ENCODE peak calls at places on chromosomes 3 and 15, in seven cellular contexts. H is body of pancreas, L is fibroblast of lung, A is IMR-90, W is endodermal cell, V is gastrocnemius medialis, E is spleen. N is an unnamed sample. For H3K4me1, the result is how much of the 10 kb centered on the place peaks cover.

GRCh38 chr3:43478380-43478779 is 143.4 kb downstream of the ANO10 start:
- DNase-seq in H (no peak), L (peak), A (no peak), W (no peak), V (no peak), E (no peak), N (no peak)

GRCh38 chr3:46952813-46953212 is 23.7 kb downstream of the CCDC12 start:
- DNase-seq in H (no peak), L (no peak), A (no peak), W (no peak), V (no peak), E (peak), N (no peak)

GRCh38 chr3:9302425-9303181 is 53.2 kb upstream of the SRGAP3 start:
- DNase-seq in H (peak), L (peak), A (peak), W (peak), V (peak), E (peak), N (peak)

GRCh38 chr15:69807752-69808151 is 290.0 kb downstream of the TLE3 start:
- DNase-seq in H (peak), L (peak), A (peak), W (no peak), V (peak), E (peak), N (no peak)

GRCh38 chr15:25693321-25694237 is 169.5 kb downstream of the ATP10A start:
- DNase-seq in H (no peak), L (peak), A (peak), W (peak), V (no peak), E (peak), N (no peak)

GRCh38 chr15:25852696-25853524 is 10.2 kb downstream of the ATP10A start:
- DNase-seq in H (no peak), L (no peak), A (no peak), W (no peak), V (no peak), E (no peak), N (no peak)

GRCh38 chr15:23385886-23386430 is 31.4 kb downstream of the GOLGA8S start:
- DNase-seq in H (no peak), L (no peak), A (no peak), W (no peak), V (no peak), E (no peak), N (peak)

GRCh38 chr3:169894110-169894509 is 17.3 kb upstream of the SAMD7 start:
- DNase-seq in H (no peak), L (no peak), A (no peak), W (no peak), V (no peak), E (no peak), N (no peak)

GRCh38 chr15:66069751-66070150 is 183.8 kb downstream of the MEGF11 start:
- DNase-seq in H (no peak), L (no peak), A (no peak), W (peak), V (no peak), E (no peak), N (no peak)

GRCh38 chr3:36380171-36381031 is at the start of gene STAC:
- DNase-seq in H (no peak), L (no peak), A (no peak), W (peak), V (no peak), E (peak), N (no peak)

GRCh38 chr3:186381424-186382216 is 19.6 kb upstream of the DGKG start:
- DNase-seq in H (no peak), L (no peak), A (no peak), W (no peak), V (no peak), E (no peak), N (no peak)

GRCh38 chr3:104273046-104273649 is 1093.6 kb upstream of the ALCAM start:
- DNase-seq in H (no peak), L (peak), A (peak), W (no peak), V (no peak), E (no peak), N (no peak)

GRCh38 chr15:99537344-99537743 is 28.4 kb upstream of the MEF2A start:
- DNase-seq in H (peak), L (no peak), A (peak), W (no peak), V (no peak), E (no peak), N (no peak)

GRCh38 chr3:24548278-24548677 is 53.6 kb upstream of the THRB start:
- DNase-seq in H (no peak), L (peak), A (no peak), W (no peak), V (no peak), E (no peak), N (no peak)

GRCh38 chr15:74378853-74379252 is 11.4 kb upstream of the CYP11A1 start:
- DNase-seq in H (no peak), L (no peak), A (peak), W (no peak), V (no peak), E (no peak), N (no peak)

GRCh38 chr15:52709172-52709979 is 30.2 kb upstream of the ATOSA start:
- DNase-seq in H (peak), L (no peak), A (no peak), W (peak), V (no peak), E (peak), N (no peak)

GRCh38 chr15:43799209-43799944 is 643 bp downstream of the SERINC4 start:
- DNase-seq in H (no peak), L (no peak), A (no peak), W (peak), V (no peak), E (no peak), N (no peak)

GRCh38 chr3:188978772-188979171 is 193.0 kb upstream of the TPRG1 start:
- DNase-seq in H (peak), L (peak), A (peak), W (no peak), V (peak), E (no peak), N (no peak)

GRCh38 chr3:134545818-134546217 is 60.0 kb downstream of the CEP63 start:
- DNase-seq in H (no peak), L (no peak), A (no peak), W (no peak), V (no peak), E (no peak), N (no peak)
- H3K4me3 ChIP-seq in H (no peak), L (no peak), A (no peak), W (no peak), V (no peak), E (no peak), N (no peak)

DNA sequence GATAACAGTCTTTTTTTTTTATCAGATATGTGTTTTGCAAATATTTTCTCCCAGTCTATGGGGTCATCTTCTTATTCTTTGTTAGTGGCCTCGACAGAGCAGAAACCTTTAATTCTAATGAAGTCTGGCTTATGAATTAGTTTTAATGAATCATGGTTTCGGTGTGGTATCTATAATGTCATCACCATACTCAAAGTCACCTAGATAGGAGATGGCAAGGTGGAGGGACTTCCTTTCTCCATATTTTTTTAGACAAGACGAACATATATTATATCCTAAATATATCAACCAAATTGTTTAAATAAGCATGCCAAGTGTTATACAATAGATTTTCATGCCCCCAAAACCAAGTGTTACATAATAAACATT is 60.4 kb downstream of the CD200 start:
- DNase-seq in H (no peak), L (no peak), A (no peak), W (no peak), V (no peak), E (no peak), N (no peak)
- H3K4me1 ChIP-seq in H (under half), L (under half), A (under half), W (under half), V (under half), E (under half), N (under half)

DNA sequence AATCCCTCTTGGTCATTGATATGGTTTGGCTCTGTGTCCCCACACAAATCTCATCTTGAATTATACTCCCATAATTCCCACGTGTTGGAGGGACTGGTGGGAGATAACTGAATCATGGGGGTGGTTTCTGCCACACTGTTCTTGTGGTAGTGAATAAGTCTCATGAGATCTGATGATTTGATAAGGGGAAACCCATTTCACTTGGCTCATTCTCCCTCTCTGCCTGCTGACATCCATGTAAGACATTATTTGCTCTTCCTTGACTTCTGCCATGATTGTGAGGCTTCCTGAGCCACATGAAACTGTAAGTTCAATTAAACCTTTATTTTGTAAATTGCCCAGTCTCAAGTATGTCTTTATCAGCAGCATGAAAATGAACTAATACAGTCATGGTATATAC is 106.9 kb upstream of the UBP1 start:
- DNase-seq in H (no peak), L (no peak), A (no peak), W (no peak), V (no peak), E (no peak), N (no peak)
- TF ChIP-seq CTCF in H (no peak), L (no peak), A (no peak), W (no peak), V (no peak), E (no peak), N (no peak)

GRCh38 chr3:184486614-184487013 is 75.0 kb upstream of the EPHB3 start:
- DNase-seq in H (no peak), L (no peak), A (no peak), W (no peak), V (no peak), E (no peak), N (no peak)
- H3K4me3 ChIP-seq in H (no peak), L (no peak), A (no peak), W (no peak), V (no peak), E (no peak), N (no peak)

GRCh38 chr3:101935081-101935480 is 85.8 kb downstream of the NFKBIZ start:
- DNase-seq in H (no peak), L (no peak), A (no peak), W (no peak), V (no peak), E (no peak), N (no peak)

GRCh38 chr3:101938262-101938847 is 89.0 kb downstream of the NFKBIZ start:
- DNase-seq in H (no peak), L (no peak), A (no peak), W (no peak), V (no peak), E (no peak), N (no peak)

GRCh38 chr3:101936419-101937331 is 87.4 kb downstream of the NFKBIZ start:
- DNase-seq in H (no peak), L (peak), A (peak), W (no peak), V (no peak), E (no peak), N (no peak)

GRCh38 chr3:101928890-101929289 is 79.6 kb downstream of the NFKBIZ start:
- DNase-seq in H (no peak), L (peak), A (peak), W (no peak), V (no peak), E (no peak), N (no peak)

GRCh38 chr3:101932326-101933108 is 83.2 kb downstream of the NFKBIZ start:
- DNase-seq in H (no peak), L (no peak), A (no peak), W (no peak), V (no peak), E (no peak), N (no peak)
- H3K4me1 ChIP-seq in H (under half), L (under half), A (under half), W (under half), V (under half), E (under half), N (under half)

DNA sequence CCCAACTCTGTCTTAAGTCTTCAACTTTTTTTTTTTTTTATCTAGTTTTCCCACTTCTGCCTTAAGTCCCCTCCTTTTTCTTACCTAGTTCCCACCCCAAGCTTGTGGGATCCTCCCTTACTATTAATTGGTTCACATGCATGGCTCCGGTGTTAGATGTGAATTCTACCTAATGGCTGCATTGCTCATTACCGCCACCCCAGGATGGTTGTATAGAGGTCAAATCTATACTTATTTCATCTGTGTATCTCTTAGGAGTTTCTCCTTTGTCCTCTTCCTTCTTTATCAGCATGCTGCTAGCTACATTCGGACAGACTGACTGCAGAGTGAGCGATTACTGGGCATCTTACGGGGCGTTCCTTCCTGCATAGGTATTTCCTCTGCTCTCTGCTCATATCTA is 605.7 kb upstream of the GRM7 start:
- DNase-seq in H (no peak), L (no peak), A (no peak), W (no peak), V (no peak), E (no peak), N (no peak)
- TF ChIP-seq CTCF in H (no peak), L (no peak), A (no peak), W (no peak), V (no peak), E (no peak), N (no peak)

GRCh38 chr3:184188080-184188479 is 2.1 kb downstream of the ABCF3 start:
- DNase-seq in H (no peak), L (no peak), A (no peak), W (no peak), V (no peak), E (no peak), N (no peak)

GRCh38 chr3:184192889-184193288 is 6.9 kb downstream of the ABCF3 start:
- DNase-seq in H (no peak), L (no peak), A (no peak), W (peak), V (no peak), E (no peak), N (no peak)

GRCh38 chr3:184186184-184186901 is at the start of gene ABCF3:
- DNase-seq in H (peak), L (peak), A (peak), W (no peak), V (no peak), E (no peak), N (peak)

GRCh38 chr3:184186902-184187207 is 856 bp downstream of the ABCF3 start:
- DNase-seq in H (no peak), L (no peak), A (no peak), W (no peak), V (no peak), E (no peak), N (no peak)

DNA sequence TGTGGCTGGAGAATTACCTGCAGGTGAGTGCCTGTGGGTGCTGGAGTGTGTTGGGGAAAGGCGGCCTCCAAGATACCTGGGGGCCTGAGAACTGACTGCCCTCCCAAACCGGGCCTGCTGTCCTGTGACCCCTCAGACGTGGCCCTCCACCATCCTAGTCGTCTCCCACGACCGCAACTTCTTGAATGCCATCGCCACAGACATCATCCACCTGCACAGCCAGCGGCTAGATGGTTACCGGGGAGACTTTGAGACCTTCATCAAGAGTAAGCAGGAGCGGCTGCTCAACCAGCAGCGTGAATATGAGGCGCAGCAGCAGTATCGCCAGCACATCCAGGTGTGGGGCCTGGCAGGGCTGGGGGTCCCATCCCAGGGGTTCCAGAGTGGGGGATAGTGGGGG is 3.4 kb downstream of the ABCF3 start:
- DNase-seq in H (no peak), L (no peak), A (no peak), W (no peak), V (no peak), E (no peak), N (no peak)
- H3K4me3 ChIP-seq in H (no peak), L (no peak), A (no peak), W (no peak), V (no peak), E (no peak), N (no peak)